ENCODE peak calls at places on chromosomes 16 and 17, in four cellular contexts. V, F, H and T are unnamed samples. For H3K4me1, the result is how much of the 10 kb centered on the place peaks cover.

GRCh38 chr17:17766351-17767095 is 70.3 kb downstream of the SREBF1 start:
- DNase-seq in H (no peak), V (no peak), F (no peak), T (no peak)

GRCh38 chr16:72788269-72788809 is 259.6 kb downstream of the ZFHX3 start:
- DNase-seq in V (no peak), F (no peak), H (no peak), T (no peak)

GRCh38 chr17:13266596-13266995 is 248.8 kb upstream of the ELAC2 start:
- DNase-seq in H (no peak), V (no peak), F (no peak), T (no peak)

GRCh38 chr16:78562650-78563049 is 463.2 kb downstream of the WWOX start:
- DNase-seq in H (no peak), F (no peak), V (no peak), T (no peak)

GRCh38 chr17:74276051-74276476 is 2.0 kb downstream of the DNAI2 start:
- DNase-seq in V (no peak), F (no peak), H (peak), T (peak)

GRCh38 chr17:17806611-17807010 is 30.2 kb downstream of the SREBF1 start:
- DNase-seq in V (no peak), H (no peak), F (no peak), T (no peak)

GRCh38 chr17:70820276-70820675 is 650.9 kb downstream of the KCNJ2 start:
- DNase-seq in F (no peak), V (no peak), H (no peak), T (no peak)

GRCh38 chr16:71367243-71367976 is 8.9 kb downstream of the CALB2 start:
- DNase-seq in H (no peak), V (peak), F (peak), T (no peak)

GRCh38 chr16:80045944-80046660 is 445.6 kb upstream of the MAF start:
- DNase-seq in F (no peak), H (no peak), V (no peak), T (no peak)

GRCh38 chr17:71757156-71757555 is 363.7 kb upstream of the SOX9 start:
- DNase-seq in H (no peak), F (no peak), V (no peak), T (no peak)

GRCh38 chr17:55271958-55272710 is 7.4 kb downstream of the HLF start:
- DNase-seq in F (no peak), V (no peak), H (no peak), T (no peak)

GRCh38 chr16:19223235-19223847 is 55.3 kb downstream of the SYT17 start:
- DNase-seq in F (no peak), V (peak), H (no peak), T (no peak)

GRCh38 chr17:44086364-44087311 is 16.1 kb downstream of the G6PC3 start:
- DNase-seq in V (no peak), H (peak), F (peak), T (no peak)

DNA sequence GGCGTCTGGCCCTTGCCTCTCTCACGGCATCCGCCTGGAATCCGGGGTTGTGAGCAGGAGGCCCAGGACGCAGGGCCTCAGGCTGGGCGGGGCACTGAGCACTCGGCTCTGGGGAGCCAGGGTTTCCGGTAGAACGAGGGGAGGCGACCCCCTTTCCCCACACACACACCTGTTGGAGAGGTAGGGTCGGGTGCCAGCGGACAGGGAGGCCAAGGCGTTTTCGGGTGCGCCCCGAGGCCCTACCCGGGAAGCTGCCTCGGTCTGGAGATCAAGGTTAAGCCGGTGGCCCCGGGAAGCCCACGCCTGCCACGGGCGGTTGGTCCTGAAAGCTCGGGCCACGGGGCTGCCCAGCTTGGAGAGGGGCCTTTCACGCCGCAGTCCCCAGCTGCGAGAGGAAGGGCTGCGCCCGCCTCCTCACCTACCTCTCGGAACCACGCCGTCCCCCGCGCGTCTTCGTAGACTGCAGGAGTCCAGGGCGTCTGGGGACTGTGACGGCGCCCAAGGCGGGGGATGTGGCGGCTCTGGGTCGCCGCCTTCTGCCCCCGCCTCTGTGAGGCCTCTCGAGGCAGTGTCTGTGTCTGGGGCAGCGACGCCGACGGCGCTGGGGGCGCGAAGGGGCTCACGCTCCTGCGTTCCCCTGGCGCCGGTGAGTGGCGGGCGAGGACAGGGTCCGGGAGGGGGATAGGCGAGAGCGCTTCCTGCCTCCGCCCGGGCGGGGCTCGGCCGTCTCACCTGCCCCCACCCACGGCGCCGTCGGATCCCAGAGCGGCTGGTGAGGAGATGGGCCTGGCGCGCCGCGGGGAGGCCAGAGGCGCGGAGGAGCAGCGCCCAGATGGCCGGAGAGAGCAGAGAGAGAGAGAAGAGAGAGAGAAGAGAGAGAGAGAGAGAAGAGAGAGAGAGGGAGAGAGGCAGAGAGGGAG is 20.3 kb upstream of the HOXB9 start:
- DNase-seq in F (peak), V (peak), H (no peak), T (no peak)
- TF ChIP-seq POLR2A in F (peak), V (no peak), H (no peak), T (no peak)

GRCh38 chr16:11557811-11558210 is 28.9 kb downstream of the LITAF start:
- DNase-seq in H (no peak), V (no peak), F (no peak), T (peak)
- H3K4me1 ChIP-seq in H (under half), V (under half), F (under half), T (under half)

DNA sequence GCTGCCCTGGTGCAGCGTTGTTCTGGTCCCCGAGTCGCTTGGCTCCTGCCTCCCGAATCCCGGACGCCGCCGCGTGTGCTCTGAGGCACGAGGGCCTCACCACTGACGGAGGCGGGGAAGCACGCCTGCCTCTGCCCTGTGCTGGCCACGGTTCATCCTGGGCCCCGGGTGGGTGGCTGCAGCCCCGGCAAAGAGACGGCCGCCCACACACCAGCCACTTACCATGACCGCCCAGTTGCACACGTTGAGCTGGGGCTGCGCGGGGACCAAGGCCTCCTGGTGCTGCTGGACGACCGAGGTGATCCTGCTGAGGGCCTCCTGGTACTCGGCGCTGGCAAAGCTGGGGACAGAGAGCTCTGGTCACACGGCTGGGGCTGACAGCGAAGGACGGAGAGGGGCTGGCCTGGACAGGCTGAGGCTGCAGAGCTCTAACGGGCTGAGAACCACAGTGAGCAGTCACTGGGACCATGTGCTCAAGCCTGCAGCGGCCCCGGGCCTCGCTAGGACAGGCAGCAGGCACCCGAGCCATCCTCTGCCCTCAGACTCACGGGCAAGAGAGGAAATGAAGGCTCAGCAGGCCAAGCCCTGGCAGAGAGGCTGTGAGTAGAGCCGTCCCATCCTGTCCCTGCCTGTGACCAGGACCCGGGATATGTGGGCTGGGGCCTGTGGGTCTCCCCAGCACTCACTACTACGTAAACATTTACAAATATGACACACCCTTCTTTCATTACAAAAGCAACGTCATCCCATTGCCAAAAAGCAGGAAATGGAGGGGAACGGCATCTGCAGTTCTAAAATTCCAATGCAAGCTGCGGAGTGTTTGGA is 6.3 kb upstream of the APRT start:
- DNase-seq in V (no peak), F (no peak), H (no peak), T (no peak)
- TF ChIP-seq POLR2A in V (no peak), F (no peak), H (no peak), T (no peak)

GRCh38 chr16:89445166-89445565 is 45.2 kb downstream of the ANKRD11 start:
- DNase-seq in V (no peak), H (no peak), F (no peak), T (no peak)
- H3K4me1 ChIP-seq in V (under half), H (under half), F (half or more), T (half or more)

GRCh38 chr17:289409-289808 is 63.2 kb downstream of the RPH3AL start:
- DNase-seq in H (peak), V (no peak), F (no peak), T (no peak)
- TF ChIP-seq POLR2A in H (no peak), V (no peak), F (no peak), T (no peak)

GRCh38 chr17:27565874-27566672 is 64.9 kb upstream of the LGALS9 start:
- DNase-seq in H (no peak), F (no peak), V (no peak), T (no peak)
- H3K4me1 ChIP-seq in H (under half), F (half or more), V (under half), T (under half)

DNA sequence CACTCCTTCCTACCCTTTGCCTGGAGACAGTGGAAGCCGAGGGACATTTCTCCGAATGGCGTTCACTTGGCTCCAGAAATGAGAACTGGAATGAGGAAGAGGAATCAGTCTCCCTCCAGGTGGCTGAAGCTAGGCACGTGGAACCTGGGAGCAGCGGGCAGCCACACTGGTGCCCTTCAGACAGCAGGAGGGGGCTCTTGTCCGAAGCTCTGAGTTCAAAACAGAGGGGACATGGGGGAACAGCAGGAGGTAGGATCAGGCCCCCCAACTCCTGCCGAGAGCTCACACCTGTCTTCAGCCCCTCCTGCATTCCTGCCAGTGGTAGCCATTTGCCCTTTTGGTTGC is 41.5 kb downstream of the TMEM235 start:
- DNase-seq in V (no peak), H (no peak), F (no peak), T (no peak)
- TF ChIP-seq POLR2A in V (no peak), H (no peak), F (no peak), T (no peak)

GRCh38 chr16:85570735-85571562 is 42.2 kb upstream of the GSE1 start:
- DNase-seq in V (no peak), H (no peak), F (no peak), T (no peak)
- H3K4me1 ChIP-seq in V (half or more), H (under half), F (under half), T (under half)